ENCODE peak calls at places on chromosomes 12 and 14, in nine cellular contexts. One of them, this sample, is unnamed.

GRCh38 chr12:54162741-54163140 is 26.0 kb downstream of the SMUG1 start:
- DNase-seq in astrocyte: no peak
- DNase-seq in HCT116: no peak
- DNase-seq in HepG2: no peak
- DNase-seq in hepatocyte: no peak
- DNase-seq in PC-3: no peak
- DNase-seq in fibroblast of lung: no peak
- DNase-seq in GM23248: no peak
- DNase-seq in mammary epithelial cell: no peak
- DNase-seq in this sample: no peak

GRCh38 chr12:50107416-50108268 is 3.8 kb downstream of the GPD1 start:
- DNase-seq in astrocyte: no peak
- DNase-seq in HCT116: no peak
- DNase-seq in HepG2: no peak
- DNase-seq in hepatocyte: no peak
- DNase-seq in PC-3: no peak
- DNase-seq in fibroblast of lung: no peak
- DNase-seq in GM23248: no peak
- DNase-seq in mammary epithelial cell: no peak
- DNase-seq in this sample: no peak

GRCh38 chr14:74595006-74595735 is 16.9 kb downstream of the LTBP2 start:
- DNase-seq in astrocyte: peak; percentile 75
- DNase-seq in HCT116: no peak
- DNase-seq in HepG2: no peak
- DNase-seq in hepatocyte: no peak
- DNase-seq in PC-3: no peak
- DNase-seq in fibroblast of lung: peak; percentile 84
- DNase-seq in GM23248: peak; percentile 77
- DNase-seq in mammary epithelial cell: no peak
- DNase-seq in this sample: no peak

GRCh38 chr14:100531591-100532121 is 55.6 kb downstream of the BEGAIN start:
- DNase-seq in astrocyte: no peak
- DNase-seq in HCT116: no peak
- DNase-seq in HepG2: no peak
- DNase-seq in hepatocyte: peak; percentile 3
- DNase-seq in PC-3: no peak
- DNase-seq in fibroblast of lung: no peak
- DNase-seq in GM23248: no peak
- DNase-seq in mammary epithelial cell: no peak
- DNase-seq in this sample: no peak

GRCh38 chr12:47251919-47252318 is 172.2 kb upstream of the AMIGO2 start:
- DNase-seq in astrocyte: no peak
- DNase-seq in HCT116: no peak
- DNase-seq in HepG2: no peak
- DNase-seq in hepatocyte: no peak
- DNase-seq in PC-3: no peak
- DNase-seq in fibroblast of lung: no peak
- DNase-seq in GM23248: no peak
- DNase-seq in mammary epithelial cell: no peak
- DNase-seq in this sample: no peak

GRCh38 chr12:6735448-6736191 is 11.8 kb downstream of the COPS7A start:
- DNase-seq in astrocyte: peak; percentile 39
- DNase-seq in HCT116: no peak
- DNase-seq in HepG2: peak; percentile 46
- DNase-seq in hepatocyte: peak; percentile 75
- DNase-seq in PC-3: peak; percentile 63
- DNase-seq in fibroblast of lung: peak; percentile 58
- DNase-seq in GM23248: peak; percentile 80
- DNase-seq in mammary epithelial cell: peak; percentile 97
- DNase-seq in this sample: peak; percentile 63

GRCh38 chr12:27031531-27031930 is 9.2 kb downstream of the MED21 start:
- DNase-seq in astrocyte: peak; percentile 29
- DNase-seq in HCT116: no peak
- DNase-seq in HepG2: no peak
- DNase-seq in hepatocyte: no peak
- DNase-seq in PC-3: no peak
- DNase-seq in fibroblast of lung: peak; percentile 48
- DNase-seq in GM23248: no peak
- DNase-seq in mammary epithelial cell: no peak
- DNase-seq in this sample: no peak

GRCh38 chr12:71780207-71780822 is 25.7 kb downstream of the RAB21 start:
- DNase-seq in astrocyte: no peak
- DNase-seq in HCT116: peak; percentile 16
- DNase-seq in HepG2: peak; percentile 20
- DNase-seq in hepatocyte: peak; percentile 68
- DNase-seq in PC-3: peak; percentile 63
- DNase-seq in fibroblast of lung: peak; percentile 25
- DNase-seq in GM23248: peak; percentile 80
- DNase-seq in mammary epithelial cell: peak; percentile 19
- DNase-seq in this sample: peak; percentile 77

GRCh38 chr12:92068441-92068840 is 77.2 kb downstream of the BTG1 start:
- DNase-seq in astrocyte: no peak
- DNase-seq in HCT116: no peak
- DNase-seq in HepG2: peak; percentile 58
- DNase-seq in hepatocyte: no peak
- DNase-seq in PC-3: peak; percentile 23
- DNase-seq in fibroblast of lung: no peak
- DNase-seq in GM23248: no peak
- DNase-seq in mammary epithelial cell: no peak
- DNase-seq in this sample: no peak

GRCh38 chr12:24078318-24078765 is 128.9 kb upstream of the SOX5 start:
- DNase-seq in astrocyte: peak; percentile 36
- DNase-seq in HCT116: no peak
- DNase-seq in HepG2: peak; percentile 96
- DNase-seq in hepatocyte: peak; percentile 57
- DNase-seq in PC-3: no peak
- DNase-seq in fibroblast of lung: peak; percentile 46
- DNase-seq in GM23248: no peak
- DNase-seq in mammary epithelial cell: no peak
- DNase-seq in this sample: peak; percentile 13

GRCh38 chr14:60116181-60116580 is 24.5 kb downstream of the PCNX4 start:
- DNase-seq in astrocyte: no peak
- DNase-seq in HCT116: no peak
- DNase-seq in HepG2: no peak
- DNase-seq in hepatocyte: no peak
- DNase-seq in PC-3: no peak
- DNase-seq in fibroblast of lung: no peak
- DNase-seq in GM23248: no peak
- DNase-seq in mammary epithelial cell: peak; percentile 78
- DNase-seq in this sample: no peak
- H3K36me3 ChIP-seq in astrocyte: peaks cover 38% of the 10 kb centered on the region
- H3K36me3 ChIP-seq in HCT116: peaks cover 16% of the 10 kb centered on the region
- H3K36me3 ChIP-seq in HepG2: peaks cover 41% of the 10 kb centered on the region
- H3K36me3 ChIP-seq in hepatocyte: no peaks in the 10 kb centered on the region
- H3K36me3 ChIP-seq in PC-3: peaks cover 56% of the 10 kb centered on the region
- H3K36me3 ChIP-seq in fibroblast of lung: peaks cover 5% of the 10 kb centered on the region
- H3K36me3 ChIP-seq in GM23248: peaks cover 58% of the 10 kb centered on the region
- H3K36me3 ChIP-seq in mammary epithelial cell: peaks cover 28% of the 10 kb centered on the region
- H3K36me3 ChIP-seq in this sample: peaks cover 35% of the 10 kb centered on the region

GRCh38 chr12:63154560-63154959 is 3.6 kb upstream of the AVPR1A start:
- DNase-seq in astrocyte: no peak
- DNase-seq in HCT116: no peak
- DNase-seq in HepG2: no peak
- DNase-seq in hepatocyte: no peak
- DNase-seq in PC-3: no peak
- DNase-seq in fibroblast of lung: no peak
- DNase-seq in GM23248: no peak
- DNase-seq in mammary epithelial cell: no peak
- DNase-seq in this sample: no peak

GRCh38 chr12:63150255-63151060 is 543 bp downstream of the AVPR1A start:
- DNase-seq in astrocyte: no peak
- DNase-seq in HCT116: no peak
- DNase-seq in HepG2: no peak
- DNase-seq in hepatocyte: peak; percentile 22
- DNase-seq in PC-3: no peak
- DNase-seq in fibroblast of lung: no peak
- DNase-seq in GM23248: peak; percentile 11
- DNase-seq in mammary epithelial cell: no peak
- DNase-seq in this sample: peak; percentile 20

GRCh38 chr12:63151898-63152700 is 1.1 kb upstream of the AVPR1A start:
- DNase-seq in astrocyte: peak; percentile 16
- DNase-seq in HCT116: peak; percentile 43
- DNase-seq in HepG2: peak; percentile 32
- DNase-seq in hepatocyte: peak; percentile 68
- DNase-seq in PC-3: peak; percentile 57
- DNase-seq in fibroblast of lung: peak; percentile 38
- DNase-seq in GM23248: peak; percentile 62
- DNase-seq in mammary epithelial cell: peak; percentile 28
- DNase-seq in this sample: peak; percentile 83

GRCh38 chr12:63149884-63150254 is 1.1 kb downstream of the AVPR1A start:
- DNase-seq in astrocyte: no peak
- DNase-seq in HCT116: no peak
- DNase-seq in HepG2: no peak
- DNase-seq in hepatocyte: no peak
- DNase-seq in PC-3: no peak
- DNase-seq in fibroblast of lung: no peak
- DNase-seq in GM23248: no peak
- DNase-seq in mammary epithelial cell: no peak
- DNase-seq in this sample: no peak

DNA sequence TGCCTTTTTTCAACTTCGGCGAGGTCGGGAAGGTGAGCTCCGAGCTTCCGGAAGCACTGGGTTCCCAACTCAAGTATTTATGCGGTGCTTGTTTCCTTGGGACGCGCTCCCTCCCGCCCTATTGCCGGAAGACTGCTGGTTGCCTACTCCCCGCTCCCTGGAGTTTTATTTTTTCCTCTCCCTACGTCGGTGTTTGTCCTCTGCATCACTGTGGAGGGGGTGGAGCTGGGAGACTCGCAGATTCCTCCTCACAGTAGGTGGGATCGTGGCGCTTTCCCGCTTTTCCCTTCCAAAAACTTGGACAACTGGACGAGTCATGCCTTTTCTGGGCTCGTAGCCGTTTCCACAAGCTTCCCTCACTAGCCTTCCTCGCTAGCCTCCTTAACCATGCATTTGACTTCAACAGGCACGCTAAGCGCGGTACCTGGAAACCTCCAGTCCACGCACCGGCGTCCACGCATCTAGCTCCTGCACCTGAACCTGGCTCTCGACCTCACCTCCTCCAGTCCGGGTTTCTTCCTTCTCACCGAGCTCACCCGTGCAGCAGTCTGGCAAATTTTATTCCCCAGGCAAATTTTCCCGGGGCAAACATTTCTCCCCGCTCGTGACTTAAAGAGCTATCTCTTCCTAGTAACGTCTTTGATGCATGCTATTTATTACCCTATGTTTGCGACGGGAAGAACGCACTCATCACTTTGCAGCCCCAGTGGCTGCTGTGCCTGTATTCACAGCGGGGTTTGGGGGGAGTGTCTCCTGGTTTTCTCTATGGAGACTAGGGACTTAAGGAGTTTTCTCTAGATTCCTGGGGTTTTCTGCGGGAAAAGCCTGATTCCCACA is at the start of gene AVPR1A:
- DNase-seq in astrocyte: no peak
- DNase-seq in HCT116: no peak
- DNase-seq in HepG2: no peak
- DNase-seq in hepatocyte: peak; percentile 41
- DNase-seq in PC-3: no peak
- DNase-seq in fibroblast of lung: no peak
- DNase-seq in GM23248: peak; percentile 19
- DNase-seq in mammary epithelial cell: no peak
- DNase-seq in this sample: peak; percentile 49
- TF ChIP-seq EZH2 in astrocyte: no peak
- TF ChIP-seq EZH2 in HCT116: no peak
- TF ChIP-seq EZH2 in HepG2: peak; percentile 79
- TF ChIP-seq EZH2 in hepatocyte: peak; percentile 35
- TF ChIP-seq EZH2 in PC-3: peak; percentile 50
- TF ChIP-seq EZH2 in fibroblast of lung: peak; percentile 83
- TF ChIP-seq EZH2 in GM23248: peak; percentile 82
- TF ChIP-seq EZH2 in mammary epithelial cell: peak; percentile 79
- TF ChIP-seq EZH2 in this sample: peak; percentile 48

GRCh38 chr12:89213139-89213538 is 139.2 kb downstream of the DUSP6 start:
- DNase-seq in astrocyte: no peak
- DNase-seq in HCT116: no peak
- DNase-seq in HepG2: no peak
- DNase-seq in hepatocyte: no peak
- DNase-seq in PC-3: no peak
- DNase-seq in fibroblast of lung: no peak
- DNase-seq in GM23248: no peak
- DNase-seq in mammary epithelial cell: no peak
- DNase-seq in this sample: no peak

GRCh38 chr12:89212339-89212771 is 139.9 kb downstream of the DUSP6 start:
- DNase-seq in astrocyte: no peak
- DNase-seq in HCT116: no peak
- DNase-seq in HepG2: no peak
- DNase-seq in hepatocyte: peak; percentile 11
- DNase-seq in PC-3: peak; percentile 64
- DNase-seq in fibroblast of lung: no peak
- DNase-seq in GM23248: no peak
- DNase-seq in mammary epithelial cell: no peak
- DNase-seq in this sample: no peak

GRCh38 chr12:89210277-89210676 is 142.0 kb downstream of the DUSP6 start:
- DNase-seq in astrocyte: no peak
- DNase-seq in HCT116: no peak
- DNase-seq in HepG2: no peak
- DNase-seq in hepatocyte: no peak
- DNase-seq in PC-3: no peak
- DNase-seq in fibroblast of lung: no peak
- DNase-seq in GM23248: peak; percentile 22
- DNase-seq in mammary epithelial cell: no peak
- DNase-seq in this sample: no peak

GRCh38 chr12:89213747-89214146 is 138.6 kb downstream of the DUSP6 start:
- DNase-seq in astrocyte: no peak
- DNase-seq in HCT116: no peak
- DNase-seq in HepG2: no peak
- DNase-seq in hepatocyte: no peak
- DNase-seq in PC-3: no peak
- DNase-seq in fibroblast of lung: no peak
- DNase-seq in GM23248: no peak
- DNase-seq in mammary epithelial cell: no peak
- DNase-seq in this sample: no peak

GRCh38 chr12:89211456-89211855 is 140.8 kb downstream of the DUSP6 start:
- DNase-seq in astrocyte: peak; percentile 33
- DNase-seq in HCT116: no peak
- DNase-seq in HepG2: no peak
- DNase-seq in hepatocyte: no peak
- DNase-seq in PC-3: peak; percentile 29
- DNase-seq in fibroblast of lung: peak; percentile 58
- DNase-seq in GM23248: peak; percentile 63
- DNase-seq in mammary epithelial cell: peak; percentile 38
- DNase-seq in this sample: peak; percentile 49
- H3K27ac ChIP-seq in astrocyte: no peak overlapping the region
- H3K27ac ChIP-seq in HCT116: no peak overlapping the region
- H3K27ac ChIP-seq in HepG2: no peak overlapping the region
- H3K27ac ChIP-seq in hepatocyte: no peak overlapping the region
- H3K27ac ChIP-seq in PC-3: peak overlapping the region; percentile 59
- H3K27ac ChIP-seq in fibroblast of lung: no peak overlapping the region
- H3K27ac ChIP-seq in GM23248: peak overlapping the region; percentile 15
- H3K27ac ChIP-seq in mammary epithelial cell: no peak overlapping the region
- H3K27ac ChIP-seq in this sample: no peak overlapping the region

GRCh38 chr12:109222496-109222895 is 86.6 kb downstream of the FOXN4 start:
- DNase-seq in astrocyte: no peak
- DNase-seq in HCT116: no peak
- DNase-seq in HepG2: no peak
- DNase-seq in hepatocyte: no peak
- DNase-seq in PC-3: no peak
- DNase-seq in fibroblast of lung: no peak
- DNase-seq in GM23248: no peak
- DNase-seq in mammary epithelial cell: no peak
- DNase-seq in this sample: no peak
- H3K36me3 ChIP-seq in astrocyte: no peaks in the 10 kb centered on the region
- H3K36me3 ChIP-seq in HCT116: no peaks in the 10 kb centered on the region
- H3K36me3 ChIP-seq in HepG2: peaks cover 20% of the 10 kb centered on the region
- H3K36me3 ChIP-seq in hepatocyte: no peaks in the 10 kb centered on the region
- H3K36me3 ChIP-seq in PC-3: peaks cover 12% of the 10 kb centered on the region
- H3K36me3 ChIP-seq in fibroblast of lung: no peaks in the 10 kb centered on the region
- H3K36me3 ChIP-seq in GM23248: no peaks in the 10 kb centered on the region
- H3K36me3 ChIP-seq in mammary epithelial cell: no peaks in the 10 kb centered on the region
- H3K36me3 ChIP-seq in this sample: no peaks in the 10 kb centered on the region

This sample was measured in A673.